ENCODE peak calls at places on chromosomes 4 and X, in nine cellular contexts. T is coronary artery, K is lower leg skin, S is astrocyte of the spinal cord, O is thoracic aorta, D is neural crest cell, Z is AG04450, P is cardiac fibroblast, E is H9. H is an unnamed sample.

GRCh38 chrX:55264816-55265215 is at the start of gene PAGE3:
- DNase-seq in Z (no peak), K (no peak), O (no peak), E (no peak), P (no peak), T (no peak), S (no peak), D (no peak), H (no peak)

GRCh38 chr4:29852537-29852936 is 867.6 kb upstream of the PCDH7 start:
- DNase-seq in K (no peak), S (no peak), O (no peak), P (no peak), T (no peak), Z (no peak), D (no peak), E (no peak), H (no peak)

GRCh38 chr4:168589154-168589553 is 92.3 kb downstream of the PALLD start:
- DNase-seq in Z (no peak), D (no peak), K (peak; percentile 63), S (peak; percentile 91), E (no peak), O (no peak), T (no peak), P (peak; percentile 92), H (no peak)

GRCh38 chr4:26163425-26164362 is 157.1 kb upstream of the RBPJ start:
- DNase-seq in E (no peak), D (no peak), S (no peak), Z (no peak), K (no peak), O (no peak), P (no peak), T (no peak), H (no peak)

GRCh38 chrX:49753691-49754090 is 57.9 kb upstream of the PAGE1 start:
- DNase-seq in O (no peak), D (no peak), K (no peak), Z (no peak), S (no peak), P (no peak), T (no peak), E (no peak), H (no peak)

GRCh38 chrX:85569691-85570090 is 190.2 kb upstream of the POF1B start:
- DNase-seq in E (no peak), P (no peak), D (no peak), O (no peak), T (no peak), Z (no peak), K (no peak), S (no peak), H (no peak)

GRCh38 chrX:80578518-80579105 is 158.4 kb downstream of the TENT5D start:
- DNase-seq in Z (no peak), T (no peak), E (no peak), S (peak; percentile 3), O (no peak), K (no peak), D (no peak), P (peak; percentile 42), H (no peak)

GRCh38 chr4:151719935-151720334 is 40.9 kb downstream of the GATB start:
- DNase-seq in S (no peak), T (no peak), P (no peak), K (no peak), Z (no peak), O (no peak), E (no peak), D (no peak), H (no peak)

GRCh38 chr4:18556402-18556801 is 534.8 kb upstream of the LCORL start:
- DNase-seq in K (no peak), T (no peak), P (no peak), Z (no peak), S (no peak), D (no peak), O (no peak), E (no peak), H (no peak)

GRCh38 chrX:131746491-131746968 is 202.7 kb downstream of the OR13H1 start:
- DNase-seq in O (no peak), P (no peak), K (no peak), D (no peak), Z (no peak), S (peak; percentile 88), T (peak; percentile 88), E (peak; percentile 50), H (no peak)

GRCh38 chr4:125266901-125267601 is 47.7 kb upstream of the FAT4 start:
- DNase-seq in S (peak; percentile 67), D (no peak), K (no peak), P (peak; percentile 93), Z (peak; percentile 23), O (no peak), T (no peak), E (no peak), H (no peak)

GRCh38 chr4:6962211-6963041 is 52.8 kb downstream of the TBC1D14 start:
- DNase-seq in P (no peak), Z (no peak), T (no peak), D (no peak), O (no peak), K (no peak), S (no peak), E (no peak), H (no peak)

GRCh38 chr4:27005512-27006246 is 145.0 kb downstream of the STIM2 start:
- DNase-seq in D (no peak), S (peak; percentile 73), T (no peak), O (no peak), Z (no peak), P (peak; percentile 92), E (no peak), K (no peak), H (no peak)

GRCh38 chrX:11138498-11139390 is 27.6 kb downstream of the HCCS start:
- DNase-seq in P (no peak), K (no peak), T (no peak), O (no peak), E (no peak), S (no peak), D (no peak), Z (no peak), H (no peak)

GRCh38 chr4:8383016-8383415 is 57.5 kb downstream of the ACOX3 start:
- DNase-seq in E (no peak), Z (no peak), D (no peak), T (no peak), S (no peak), P (no peak), K (no peak), O (no peak), H (no peak)

GRCh38 chr4:5887361-5888221 is 5.3 kb downstream of the CRMP1 start:
- DNase-seq in Z (no peak), P (no peak), O (no peak), E (peak; percentile 62), S (no peak), D (peak; percentile 50), T (no peak), K (no peak), H (no peak)

GRCh38 chrX:80808160-80808735 is 1.4 kb downstream of the BRWD3 start:
- DNase-seq in P (peak; percentile 76), O (peak; percentile 37), K (peak; percentile 82), E (peak; percentile 54), Z (peak; percentile 16), T (peak; percentile 80), D (peak; percentile 48), S (peak; percentile 70), H (peak; percentile 65)

GRCh38 chr4:99801005-99801699 is 15.5 kb upstream of the DAPP1 start:
- DNase-seq in S (no peak), K (no peak), Z (no peak), D (no peak), O (no peak), P (no peak), T (no peak), E (no peak), H (no peak)

GRCh38 chr4:54371211-54371610 is 142.1 kb downstream of the PDGFRA start:
- DNase-seq in E (no peak), D (no peak), K (no peak), T (no peak), O (no peak), P (no peak), S (no peak), Z (no peak), H (no peak)

GRCh38 chr4:54368861-54369260 is 139.8 kb downstream of the PDGFRA start:
- DNase-seq in S (peak; percentile 1), D (no peak), P (no peak), Z (no peak), T (no peak), O (no peak), E (no peak), K (no peak), H (no peak)

GRCh38 chr4:54363037-54363436 is 133.9 kb downstream of the PDGFRA start:
- DNase-seq in D (no peak), O (no peak), S (no peak), T (no peak), E (no peak), Z (no peak), P (no peak), K (no peak), H (no peak)

GRCh38 chr4:54372951-54373350 is 143.9 kb downstream of the PDGFRA start:
- DNase-seq in Z (no peak), S (no peak), D (no peak), P (no peak), O (no peak), T (no peak), K (no peak), E (no peak), H (no peak)

GRCh38 chr4:54367059-54367458 is 138.0 kb downstream of the PDGFRA start:
- DNase-seq in P (no peak), T (no peak), D (no peak), S (no peak), Z (no peak), O (no peak), E (no peak), K (no peak), H (no peak)
- TF ChIP-seq CTCF in P (no peak), T (no peak), D (no peak), S (no peak), Z (no peak), O (no peak), E (peak; percentile 17), K (no peak), H (no peak)

GRCh38 chrX:15468036-15468435 is 25.1 kb downstream of the PIR start:
- DNase-seq in T (no peak), K (peak; percentile 62), Z (peak; percentile 20), O (peak; percentile 15), E (no peak), S (peak; percentile 23), P (peak; percentile 73), D (no peak), H (no peak)
- TF ChIP-seq CTCF in T (peak; percentile 33), K (no peak), Z (peak; percentile 52), O (peak; percentile 21), E (peak; percentile 63), S (peak; percentile 45), P (peak; percentile 32), D (peak; percentile 61), H (no peak)

DNA sequence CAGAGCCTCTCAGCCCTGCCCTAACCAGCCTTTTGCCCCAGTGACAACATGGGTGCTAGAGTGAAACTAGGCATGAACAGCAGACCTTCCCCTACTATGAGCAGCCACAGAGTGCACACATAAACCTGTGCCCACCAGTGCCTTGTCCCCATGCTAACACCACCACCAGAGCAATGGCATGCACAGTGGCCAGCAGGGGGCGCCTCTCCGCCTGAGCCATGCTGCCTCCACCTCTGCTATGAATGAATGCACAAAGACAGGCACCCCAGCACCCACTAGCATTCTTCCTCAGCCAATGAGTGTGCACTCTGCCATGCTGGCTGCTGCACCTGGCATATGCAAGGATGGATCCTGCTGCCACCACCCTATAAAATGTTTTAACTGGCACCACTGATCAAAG is 286.9 kb upstream of the FGF16 start:
- DNase-seq in E (peak; percentile 65), T (no peak), Z (no peak), O (no peak), S (no peak), D (no peak), P (peak; percentile 1), K (no peak), H (no peak)
- TF ChIP-seq CTCF in E (peak; percentile 65), T (no peak), Z (no peak), O (no peak), S (peak; percentile 19), D (peak; percentile 35), P (peak; percentile 12), K (no peak), H (no peak)

GRCh38 chr4:156169011-156169410 is 215.3 kb upstream of the CTSO start:
- DNase-seq in Z (peak; percentile 79), D (peak; percentile 5), T (no peak), P (peak; percentile 87), K (peak; percentile 34), S (peak; percentile 91), E (peak; percentile 40), O (no peak), H (no peak)
- TF ChIP-seq CTCF in Z (peak; percentile 84), D (peak; percentile 70), T (no peak), P (peak; percentile 68), K (no peak), S (peak; percentile 77), E (peak; percentile 76), O (peak; percentile 34), H (no peak)